ENCODE peak calls at places on chromosomes 5 and 9, in six cellular contexts. U is heart left ventricle, Y is frontal cortex, Q is tibial artery, B is HEK293T, M is SK-MEL-5. O is an unnamed sample.

GRCh38 chr5:143228597-143229293 is 174.7 kb downstream of the NR3C1 start:
- DNase-seq in B (no peak), Q (no peak), Y (no peak), M (no peak), U (no peak), O (no peak)

GRCh38 chr5:110625376-110625999 is 101.0 kb downstream of the TMEM232 start:
- DNase-seq in U (no peak), Y (peak), M (peak), B (no peak), Q (no peak), O (no peak)

GRCh38 chr9:120348951-120349429 is 231.0 kb downstream of the CDK5RAP2 start:
- DNase-seq in U (peak), M (peak), Y (peak), B (peak), Q (no peak), O (peak)

GRCh38 chr9:122814545-122814944 is 13.8 kb downstream of the PDCL start:
- DNase-seq in Y (no peak), B (no peak), M (no peak), Q (no peak), U (no peak), O (no peak)

GRCh38 chr5:88660326-88660946 is 222.5 kb downstream of the MEF2C start:
- DNase-seq in B (no peak), Q (peak), U (no peak), Y (peak), M (no peak), O (no peak)

GRCh38 chr9:124831642-124832364 is 21.5 kb upstream of the WDR38 start:
- DNase-seq in B (no peak), M (no peak), U (peak), Y (no peak), Q (no peak), O (no peak)

GRCh38 chr5:150461231-150461630 is 11.7 kb upstream of the RPS14 start:
- DNase-seq in Y (no peak), B (no peak), M (no peak), U (no peak), Q (no peak), O (no peak)

GRCh38 chr5:124162782-124163532 is 583.5 kb downstream of the ZNF608 start:
- DNase-seq in M (no peak), Y (peak), Q (no peak), B (no peak), U (peak), O (peak)

GRCh38 chr9:31908158-31908890 is 476.1 kb upstream of the ACO1 start:
- DNase-seq in Q (no peak), B (no peak), M (peak), U (no peak), Y (no peak), O (no peak)

GRCh38 chr9:95048225-95049087 is 269.1 kb downstream of the FANCC start:
- DNase-seq in Q (peak), M (peak), B (peak), Y (peak), U (peak), O (no peak)

GRCh38 chr9:116181853-116182610 is 28.4 kb downstream of the PAPPA start:
- DNase-seq in Q (no peak), B (no peak), U (no peak), Y (no peak), M (no peak), O (no peak)

O was measured in C1 segment of cervical spinal cord.